ENCODE peak calls at places on chromosomes 2 and 18, in five cellular contexts. I is nephron progenitor cell, E is H9, O is mesenchymal stem cell, R is left cardiac atrium. T is an unnamed sample.

GRCh38 chr2:204477358-204477950 is 67.8 kb upstream of the PARD3B start:
- DNase-seq in I (no peak), E (no peak), O (no peak), R (no peak), T (no peak)

GRCh38 chr2:231604101-231604684 is 11.5 kb downstream of the TEX44 start:
- DNase-seq in I (no peak), E (no peak), O (no peak), R (peak; percentile 65), T (peak; percentile 58)

GRCh38 chr2:88873620-88874019 is 182.1 kb downstream of the RPIA start:
- DNase-seq in I (no peak), E (no peak), O (no peak), R (no peak), T (no peak)

GRCh38 chr18:73060666-73061270 is 193.0 kb upstream of the NETO1 start:
- DNase-seq in I (no peak), E (no peak), O (no peak), R (no peak), T (no peak)

GRCh38 chr2:186695081-186695756 is 1.4 kb downstream of the FAM171B start:
- DNase-seq in I (no peak), E (no peak), O (peak; percentile 8), R (no peak), T (peak; percentile 67)

GRCh38 chr18:60358516-60358915 is 14.1 kb downstream of the MC4R start:
- DNase-seq in I (no peak), E (no peak), O (peak; percentile 37), R (no peak), T (no peak)

GRCh38 chr2:31413876-31414550 is 529 bp downstream of the XDH start:
- DNase-seq in I (no peak), E (no peak), O (no peak), R (no peak), T (peak; percentile 29)

GRCh38 chr18:8121942-8122480 is 487.2 kb upstream of the RAB12 start:
- DNase-seq in I (no peak), E (no peak), O (peak; percentile 54), R (no peak), T (no peak)

GRCh38 chr2:177714704-177715103 is 322.1 kb downstream of the AGPS start:
- DNase-seq in I (no peak), E (no peak), O (no peak), R (no peak), T (no peak)

GRCh38 chr2:61493523-61493942 is 22.6 kb upstream of the USP34 start:
- DNase-seq in I (no peak), E (no peak), O (peak; percentile 12), R (no peak), T (no peak)

GRCh38 chr18:35611518-35611917 is 30.0 kb downstream of the GALNT1 start:
- DNase-seq in I (no peak), E (no peak), O (no peak), R (no peak), T (no peak)

GRCh38 chr18:55097406-55098170 is 138.3 kb upstream of the CCDC68 start:
- DNase-seq in I (peak; percentile 53), E (no peak), O (peak; percentile 85), R (no peak), T (no peak)

GRCh38 chr2:132391381-132391780 is 25.2 kb upstream of the GPR39 start:
- DNase-seq in I (no peak), E (no peak), O (no peak), R (no peak), T (no peak)

GRCh38 chr2:27920148-27920885 is 29.8 kb downstream of the BABAM2 start:
- DNase-seq in I (no peak), E (no peak), O (peak; percentile 17), R (no peak), T (no peak)

GRCh38 chr2:192151848-192152247 is 42.9 kb downstream of the TMEFF2 start:
- DNase-seq in I (no peak), E (no peak), O (peak; percentile 17), R (no peak), T (no peak)

GRCh38 chr2:37324786-37325624 is at the start of gene PRKD3:
- DNase-seq in I (peak; percentile 85), E (peak; percentile 80), O (peak; percentile 70), R (no peak), T (peak; percentile 38)

GRCh38 chr2:8636041-8636491 is 45.8 kb upstream of the ID2 start:
- DNase-seq in I (peak; percentile 31), E (no peak), O (peak; percentile 38), R (no peak), T (no peak)

GRCh38 chr18:1361931-1362330 is 457.3 kb downstream of the ADCYAP1 start:
- DNase-seq in I (no peak), E (no peak), O (no peak), R (no peak), T (no peak)

GRCh38 chr18:2304378-2305175 is 266.7 kb downstream of the METTL4 start:
- DNase-seq in I (no peak), E (no peak), O (no peak), R (no peak), T (no peak)

GRCh38 chr18:24127735-24128134 is 11.1 kb upstream of the CABYR start:
- DNase-seq in I (no peak), E (no peak), O (no peak), R (no peak), T (no peak)

T was measured in NCI-H526 treated with DMSO at 0.1 percent for 48 hours.